ENCODE peak calls at places on chromosomes 7 and 10, in six cellular contexts. One of them, this sample, is unnamed.

GRCh38 chr7:7970620-7971307 is 2.2 kb downstream of the GLCCI1 start:
- DNase-seq in GM10248: no peak
- DNase-seq in PC-9: no peak
- DNase-seq in Calu3: no peak
- DNase-seq in cardiac muscle cell: no peak
- DNase-seq in CD4-positive, alpha-beta T cell: no peak
- DNase-seq in this sample: no peak

GRCh38 chr10:119541459-119542356 is 811 bp downstream of the RGS10 start:
- DNase-seq in GM10248: peak; percentile 55
- DNase-seq in Calu3: no peak
- DNase-seq in PC-9: peak; percentile 23
- DNase-seq in CD4-positive, alpha-beta T cell: peak; percentile 39
- DNase-seq in cardiac muscle cell: peak; percentile 15
- DNase-seq in this sample: no peak

GRCh38 chr10:4453276-4453675 is 372.7 kb upstream of the AKR1E2 start:
- DNase-seq in CD4-positive, alpha-beta T cell: no peak
- DNase-seq in GM10248: no peak
- DNase-seq in PC-9: no peak
- DNase-seq in cardiac muscle cell: no peak
- DNase-seq in Calu3: no peak
- DNase-seq in this sample: no peak

GRCh38 chr10:11863353-11864105 is 40.4 kb downstream of the PROSER2 start:
- DNase-seq in cardiac muscle cell: no peak
- DNase-seq in PC-9: no peak
- DNase-seq in GM10248: peak; percentile 64
- DNase-seq in CD4-positive, alpha-beta T cell: peak; percentile 37
- DNase-seq in Calu3: no peak
- DNase-seq in this sample: no peak

GRCh38 chr10:127343831-127344230 is 147.4 kb upstream of the INSYN2A start:
- DNase-seq in GM10248: no peak
- DNase-seq in Calu3: no peak
- DNase-seq in PC-9: no peak
- DNase-seq in cardiac muscle cell: peak; percentile 63
- DNase-seq in CD4-positive, alpha-beta T cell: no peak
- DNase-seq in this sample: no peak

GRCh38 chr7:45101748-45102147 is 9.7 kb downstream of the TBRG4 start:
- DNase-seq in PC-9: no peak
- DNase-seq in cardiac muscle cell: no peak
- DNase-seq in Calu3: no peak
- DNase-seq in CD4-positive, alpha-beta T cell: no peak
- DNase-seq in GM10248: no peak
- DNase-seq in this sample: no peak

GRCh38 chr10:5575482-5576153 is 50.9 kb downstream of the CALML3 start:
- DNase-seq in cardiac muscle cell: peak; percentile 71
- DNase-seq in PC-9: no peak
- DNase-seq in CD4-positive, alpha-beta T cell: no peak
- DNase-seq in Calu3: no peak
- DNase-seq in GM10248: no peak
- DNase-seq in this sample: no peak

GRCh38 chr10:30170814-30171213 is 111.4 kb upstream of the JCAD start:
- DNase-seq in cardiac muscle cell: peak; percentile 85
- DNase-seq in CD4-positive, alpha-beta T cell: no peak
- DNase-seq in PC-9: no peak
- DNase-seq in GM10248: no peak
- DNase-seq in Calu3: no peak
- DNase-seq in this sample: no peak

GRCh38 chr10:5565205-5565545 is 40.4 kb downstream of the CALML3 start:
- DNase-seq in cardiac muscle cell: no peak
- DNase-seq in PC-9: no peak
- DNase-seq in Calu3: no peak
- DNase-seq in GM10248: no peak
- DNase-seq in CD4-positive, alpha-beta T cell: no peak
- DNase-seq in this sample: no peak

GRCh38 chr7:945556-946255 is 8.8 kb downstream of the ADAP1 start:
- DNase-seq in CD4-positive, alpha-beta T cell: no peak
- DNase-seq in GM10248: no peak
- DNase-seq in PC-9: peak; percentile 100
- DNase-seq in Calu3: peak; percentile 100
- DNase-seq in cardiac muscle cell: no peak
- DNase-seq in this sample: no peak

GRCh38 chr7:137882261-137882668 is 35.5 kb upstream of the DGKI start:
- DNase-seq in PC-9: peak; percentile 77
- DNase-seq in Calu3: peak; percentile 34
- DNase-seq in CD4-positive, alpha-beta T cell: no peak
- DNase-seq in GM10248: peak; percentile 70
- DNase-seq in cardiac muscle cell: peak; percentile 94
- DNase-seq in this sample: peak; percentile 53

GRCh38 chr7:91140982-91141381 is 123.3 kb upstream of the FZD1 start:
- DNase-seq in GM10248: no peak
- DNase-seq in cardiac muscle cell: no peak
- DNase-seq in PC-9: no peak
- DNase-seq in CD4-positive, alpha-beta T cell: no peak
- DNase-seq in Calu3: no peak
- DNase-seq in this sample: peak; percentile 21

GRCh38 chr7:134470864-134471263 is 12.0 kb upstream of the AKR1B1 start:
- DNase-seq in CD4-positive, alpha-beta T cell: no peak
- DNase-seq in cardiac muscle cell: peak; percentile 54
- DNase-seq in GM10248: no peak
- DNase-seq in Calu3: peak; percentile 55
- DNase-seq in PC-9: peak; percentile 54
- DNase-seq in this sample: no peak

GRCh38 chr7:27586825-27587224 is 75.9 kb downstream of the HIBADH start:
- DNase-seq in cardiac muscle cell: no peak
- DNase-seq in GM10248: peak; percentile 52
- DNase-seq in PC-9: no peak
- DNase-seq in CD4-positive, alpha-beta T cell: no peak
- DNase-seq in Calu3: no peak
- DNase-seq in this sample: peak; percentile 22

GRCh38 chr10:31490858-31491504 is 172.0 kb downstream of the ZEB1 start:
- DNase-seq in PC-9: peak; percentile 19
- DNase-seq in GM10248: no peak
- DNase-seq in cardiac muscle cell: peak; percentile 79
- DNase-seq in CD4-positive, alpha-beta T cell: no peak
- DNase-seq in Calu3: peak; percentile 37
- DNase-seq in this sample: no peak

GRCh38 chr7:150374026-150374425 is 5.1 kb upstream of the ZNF775 start:
- DNase-seq in CD4-positive, alpha-beta T cell: no peak
- DNase-seq in PC-9: no peak
- DNase-seq in cardiac muscle cell: no peak
- DNase-seq in Calu3: no peak
- DNase-seq in GM10248: no peak
- DNase-seq in this sample: no peak

GRCh38 chr7:27191081-27191715 is 6.2 kb upstream of the HOXA11 start:
- DNase-seq in PC-9: no peak
- DNase-seq in GM10248: no peak
- DNase-seq in cardiac muscle cell: no peak
- DNase-seq in CD4-positive, alpha-beta T cell: no peak
- DNase-seq in Calu3: no peak
- DNase-seq in this sample: no peak

GRCh38 chr7:16708496-16708895 is 45.1 kb upstream of the TSPAN13 start:
- DNase-seq in CD4-positive, alpha-beta T cell: no peak
- DNase-seq in GM10248: no peak
- DNase-seq in Calu3: no peak
- DNase-seq in PC-9: no peak
- DNase-seq in cardiac muscle cell: peak; percentile 20
- DNase-seq in this sample: no peak

GRCh38 chr10:79007843-79008319 is 60.9 kb upstream of the ZMIZ1 start:
- DNase-seq in Calu3: no peak
- DNase-seq in GM10248: no peak
- DNase-seq in CD4-positive, alpha-beta T cell: no peak
- DNase-seq in PC-9: no peak
- DNase-seq in cardiac muscle cell: peak; percentile 48
- DNase-seq in this sample: peak; percentile 85

GRCh38 chr7:108015740-108016139 is 12.8 kb upstream of the LAMB1 start:
- DNase-seq in Calu3: no peak
- DNase-seq in PC-9: no peak
- DNase-seq in CD4-positive, alpha-beta T cell: no peak
- DNase-seq in GM10248: no peak
- DNase-seq in cardiac muscle cell: no peak
- DNase-seq in this sample: no peak

GRCh38 chr7:108360058-108360800 is 96.0 kb downstream of the NRCAM start:
- DNase-seq in cardiac muscle cell: no peak
- DNase-seq in CD4-positive, alpha-beta T cell: no peak
- DNase-seq in PC-9: no peak
- DNase-seq in Calu3: no peak
- DNase-seq in GM10248: no peak
- DNase-seq in this sample: no peak

GRCh38 chr10:43316988-43317387 is 50.1 kb upstream of the RASGEF1A start:
- DNase-seq in Calu3: no peak
- DNase-seq in PC-9: no peak
- DNase-seq in GM10248: no peak
- DNase-seq in CD4-positive, alpha-beta T cell: no peak
- DNase-seq in cardiac muscle cell: no peak
- DNase-seq in this sample: no peak

GRCh38 chr7:136869006-136869961 is 832 bp downstream of the CHRM2 start:
- DNase-seq in GM10248: no peak
- DNase-seq in cardiac muscle cell: peak; percentile 9
- DNase-seq in Calu3: no peak
- DNase-seq in CD4-positive, alpha-beta T cell: no peak
- DNase-seq in PC-9: no peak
- DNase-seq in this sample: no peak

GRCh38 chr10:43202657-43203490 is 64.0 kb downstream of the RASGEF1A start:
- DNase-seq in Calu3: peak; percentile 41
- DNase-seq in GM10248: peak; percentile 73
- DNase-seq in CD4-positive, alpha-beta T cell: peak; percentile 27
- DNase-seq in PC-9: peak; percentile 67
- DNase-seq in cardiac muscle cell: peak; percentile 11
- DNase-seq in this sample: peak; percentile 12

GRCh38 chr7:41817386-41817785 is 114.5 kb upstream of the INHBA start:
- DNase-seq in Calu3: no peak
- DNase-seq in PC-9: peak; percentile 15
- DNase-seq in GM10248: no peak
- DNase-seq in CD4-positive, alpha-beta T cell: no peak
- DNase-seq in cardiac muscle cell: peak; percentile 28
- DNase-seq in this sample: no peak

GRCh38 chr7:9097565-9098060 is 664.2 kb downstream of the NXPH1 start:
- DNase-seq in Calu3: no peak
- DNase-seq in GM10248: no peak
- DNase-seq in CD4-positive, alpha-beta T cell: no peak
- DNase-seq in cardiac muscle cell: no peak
- DNase-seq in PC-9: no peak
- DNase-seq in this sample: no peak

GRCh38 chr10:124049484-124049883 is 43.9 kb downstream of the CHST15 start:
- DNase-seq in GM10248: no peak
- DNase-seq in cardiac muscle cell: no peak
- DNase-seq in Calu3: no peak
- DNase-seq in CD4-positive, alpha-beta T cell: no peak
- DNase-seq in PC-9: no peak
- DNase-seq in this sample: no peak
- TF ChIP-seq CTCF in GM10248: no peak
- TF ChIP-seq CTCF in cardiac muscle cell: no peak
- TF ChIP-seq CTCF in Calu3: no peak
- TF ChIP-seq CTCF in CD4-positive, alpha-beta T cell: no peak
- TF ChIP-seq CTCF in PC-9: no peak
- TF ChIP-seq CTCF in this sample: no peak

GRCh38 chr10:130036296-130037065 is 72.4 kb upstream of the EBF3 start:
- DNase-seq in Calu3: no peak
- DNase-seq in CD4-positive, alpha-beta T cell: no peak
- DNase-seq in PC-9: no peak
- DNase-seq in cardiac muscle cell: no peak
- DNase-seq in GM10248: no peak
- DNase-seq in this sample: no peak
- TF ChIP-seq CTCF in Calu3: no peak
- TF ChIP-seq CTCF in CD4-positive, alpha-beta T cell: no peak
- TF ChIP-seq CTCF in PC-9: no peak
- TF ChIP-seq CTCF in cardiac muscle cell: no peak
- TF ChIP-seq CTCF in GM10248: no peak
- TF ChIP-seq CTCF in this sample: no peak

DNA sequence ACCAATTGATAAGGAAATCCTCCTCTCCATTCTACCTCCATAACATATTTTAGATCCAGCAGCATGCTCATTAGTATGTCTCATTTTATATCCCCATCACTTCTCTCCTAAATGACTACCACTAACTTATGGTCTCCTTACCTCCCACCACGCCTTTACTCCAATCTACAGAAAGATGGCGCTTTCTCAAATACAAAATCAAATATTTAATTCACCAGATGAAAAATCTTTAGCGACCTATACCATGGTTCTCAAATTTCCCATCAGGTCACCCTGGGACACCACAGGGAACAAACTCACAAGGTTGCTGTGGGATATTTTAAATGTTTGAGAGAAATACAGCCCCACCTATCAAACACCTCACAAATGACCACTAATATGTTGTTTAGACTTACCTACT is 27.0 kb upstream of the EBLN1 start:
- DNase-seq in PC-9: no peak
- DNase-seq in Calu3: no peak
- DNase-seq in cardiac muscle cell: no peak
- DNase-seq in CD4-positive, alpha-beta T cell: no peak
- DNase-seq in GM10248: no peak
- DNase-seq in this sample: no peak
- TF ChIP-seq CTCF in PC-9: no peak
- TF ChIP-seq CTCF in Calu3: no peak
- TF ChIP-seq CTCF in cardiac muscle cell: no peak
- TF ChIP-seq CTCF in CD4-positive, alpha-beta T cell: no peak
- TF ChIP-seq CTCF in GM10248: no peak
- TF ChIP-seq CTCF in this sample: no peak

GRCh38 chr10:90161-90560 is 41.1 kb upstream of the TUBB8 start:
- DNase-seq in PC-9: no peak
- DNase-seq in CD4-positive, alpha-beta T cell: no peak
- DNase-seq in Calu3: no peak
- DNase-seq in GM10248: no peak
- DNase-seq in cardiac muscle cell: no peak
- DNase-seq in this sample: no peak

GRCh38 chr10:86031-86430 is 36.9 kb upstream of the TUBB8 start:
- DNase-seq in GM10248: no peak
- DNase-seq in cardiac muscle cell: no peak
- DNase-seq in Calu3: no peak
- DNase-seq in PC-9: no peak
- DNase-seq in CD4-positive, alpha-beta T cell: no peak
- DNase-seq in this sample: no peak

GRCh38 chr10:91313-91712 is 42.2 kb upstream of the TUBB8 start:
- DNase-seq in Calu3: no peak
- DNase-seq in PC-9: no peak
- DNase-seq in cardiac muscle cell: no peak
- DNase-seq in CD4-positive, alpha-beta T cell: no peak
- DNase-seq in GM10248: no peak
- DNase-seq in this sample: no peak

GRCh38 chr10:87177-88080 is 38.3 kb upstream of the TUBB8 start:
- DNase-seq in CD4-positive, alpha-beta T cell: no peak
- DNase-seq in Calu3: no peak
- DNase-seq in PC-9: no peak
- DNase-seq in GM10248: no peak
- DNase-seq in cardiac muscle cell: no peak
- DNase-seq in this sample: no peak

DNA sequence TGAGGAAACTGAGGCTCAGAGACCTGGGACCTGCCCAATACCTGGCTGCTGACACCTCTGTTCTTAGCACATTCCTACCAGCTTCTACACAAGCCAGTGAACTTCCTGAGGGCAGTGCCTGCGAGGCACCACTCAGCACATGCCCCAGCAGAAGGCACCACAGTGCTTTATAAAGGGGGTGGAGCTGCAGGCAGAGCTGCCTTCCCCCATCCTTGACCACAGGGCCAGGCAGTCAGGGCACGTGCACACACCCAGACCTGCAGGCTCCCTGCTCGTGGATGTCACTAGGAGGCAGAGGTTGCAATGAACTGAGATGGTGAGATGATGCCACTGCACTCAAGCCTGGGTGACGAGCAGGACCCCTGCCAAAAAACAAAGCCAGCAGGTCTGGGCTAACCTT is 39.2 kb upstream of the TUBB8 start:
- DNase-seq in cardiac muscle cell: no peak
- DNase-seq in CD4-positive, alpha-beta T cell: no peak
- DNase-seq in GM10248: no peak
- DNase-seq in Calu3: no peak
- DNase-seq in PC-9: peak; percentile 26
- DNase-seq in this sample: no peak
- TF ChIP-seq CTCF in cardiac muscle cell: no peak
- TF ChIP-seq CTCF in CD4-positive, alpha-beta T cell: no peak
- TF ChIP-seq CTCF in GM10248: no peak
- TF ChIP-seq CTCF in Calu3: no peak
- TF ChIP-seq CTCF in PC-9: no peak
- TF ChIP-seq CTCF in this sample: no peak